ENCODE peak calls at places on chromosomes 16 and 17, in nine cellular contexts. H is HL-60, Y is germinal center, Z is fibroblast of mammary gland, O is sciatic nerve, I is head of caudate nucleus, T is HT1080, B is ELR, E is right cardiac atrium. C is an unnamed sample.

GRCh38 chr17:7834554-7834890 is 505 bp downstream of the KDM6B start:
- DNase-seq in H (no peak), Y (peak), Z (no peak), O (peak), I (peak), T (no peak), B (no peak), E (peak), C (peak)

GRCh38 chr16:84844049-84844350 is 24.2 kb downstream of the CRISPLD2 start:
- DNase-seq in H (no peak), Y (no peak), Z (no peak), O (no peak), I (no peak), T (no peak), B (no peak), E (peak), C (no peak)

GRCh38 chr17:38693700-38694329 is 11.3 kb upstream of the MLLT6 start:
- DNase-seq in H (no peak), Y (no peak), Z (peak), O (peak), I (peak), T (no peak), B (no peak), E (peak), C (no peak)

GRCh38 chr17:74737299-74738050 is 419 bp downstream of the RAB37 start:
- DNase-seq in H (no peak), Y (peak), Z (peak), O (no peak), I (no peak), T (no peak), B (peak), E (peak), C (peak)

GRCh38 chr17:40937384-40937819 is at the start of gene KRT23:
- DNase-seq in H (no peak), Y (no peak), Z (no peak), O (no peak), I (peak), T (no peak), B (no peak), E (no peak), C (peak)

GRCh38 chr16:85615852-85616607 is 2.9 kb downstream of the GSE1 start:
- DNase-seq in H (peak), Y (peak), Z (peak), O (peak), I (peak), T (peak), B (peak), E (peak), C (no peak)

GRCh38 chr17:57016764-57017116 is 38.8 kb downstream of the SCPEP1 start:
- DNase-seq in H (no peak), Y (no peak), Z (peak), O (no peak), I (no peak), T (peak), B (peak), E (no peak), C (no peak)

GRCh38 chr17:43169561-43170139 is 1.4 kb upstream of the NBR1 start:
- DNase-seq in H (peak), Y (peak), Z (peak), O (peak), I (peak), T (no peak), B (peak), E (peak), C (peak)

GRCh38 chr16:25841776-25842175 is 150.0 kb downstream of the HS3ST4 start:
- DNase-seq in H (no peak), Y (no peak), Z (no peak), O (no peak), I (no peak), T (no peak), B (no peak), E (no peak), C (no peak)

C was measured in SW480.